ENCODE peak calls at places on chromosomes 7 and 10, in ten cellular contexts. S, B, J, P, Y, F, L, K, E and N are unnamed samples. For H3K4me1 and H3K36me3, the result is how much of the 10 kb centered on the place peaks cover.

GRCh38 chr10:116430288-116430687 is 2.6 kb downstream of the PNLIPRP3 start:
- DNase-seq in L (no peak), B (no peak), P (no peak), K (no peak), F (no peak), S (no peak), J (no peak), Y (no peak), E (no peak), N (no peak)

GRCh38 chr10:124174071-124174566 is 80.7 kb upstream of the CHST15 start:
- DNase-seq in J (peak), E (no peak), F (no peak), L (no peak), B (no peak), Y (no peak), K (no peak), S (peak), P (peak), N (no peak)

GRCh38 chr7:100944138-100944537 is 5.2 kb upstream of the MUC3A start:
- DNase-seq in K (no peak), B (no peak), E (no peak), S (no peak), J (no peak), Y (no peak), L (no peak), P (no peak), F (no peak), N (no peak)

GRCh38 chr7:80552304-80552703 is 40.4 kb upstream of the GNAT3 start:
- DNase-seq in E (peak), K (no peak), P (no peak), L (no peak), J (no peak), Y (no peak), F (no peak), S (no peak), B (no peak), N (no peak)

GRCh38 chr7:91280604-91281003 is 16.4 kb downstream of the FZD1 start:
- DNase-seq in S (no peak), K (no peak), L (no peak), J (no peak), F (no peak), B (no peak), Y (no peak), E (peak), P (no peak), N (no peak)

GRCh38 chr10:50063100-50063499 is 4.7 kb upstream of the WASHC2A start:
- DNase-seq in S (no peak), F (peak), E (no peak), L (no peak), B (no peak), K (no peak), P (peak), Y (no peak), J (no peak), N (no peak)

GRCh38 chr7:131057015-131057518 is 270.6 kb upstream of the MKLN1 start:
- DNase-seq in B (no peak), P (no peak), K (no peak), L (no peak), F (no peak), Y (no peak), E (peak), J (no peak), S (no peak), N (no peak)

GRCh38 chr10:88974446-88975376 is 15.9 kb upstream of the FAS start:
- DNase-seq in E (peak), S (no peak), J (no peak), K (no peak), B (no peak), L (no peak), P (no peak), F (no peak), Y (no peak), N (peak)

GRCh38 chr7:156234666-156235494 is 405.7 kb upstream of the RNF32 start:
- DNase-seq in Y (no peak), E (no peak), J (peak), L (no peak), P (peak), B (no peak), F (no peak), S (no peak), K (no peak), N (no peak)

GRCh38 chr7:152341039-152341913 is 94.5 kb downstream of the KMT2C start:
- DNase-seq in Y (no peak), S (peak), B (no peak), J (no peak), L (no peak), K (peak), P (peak), F (peak), E (peak), N (peak)

GRCh38 chr7:134520130-134520529 is 7.2 kb upstream of the AKR1B10 start:
- DNase-seq in Y (no peak), B (no peak), F (no peak), K (no peak), J (no peak), P (no peak), E (peak), S (no peak), L (no peak), N (no peak)

GRCh38 chr7:106731207-106731606 is 70.2 kb upstream of the CCDC71L start:
- DNase-seq in Y (no peak), K (no peak), E (no peak), S (no peak), J (no peak), F (no peak), B (no peak), P (no peak), L (no peak), N (peak)

GRCh38 chr7:66779669-66780408 is 39.3 kb downstream of the RABGEF1 start:
- DNase-seq in B (no peak), J (no peak), L (no peak), P (no peak), K (no peak), Y (no peak), E (peak), S (no peak), F (no peak), N (no peak)

GRCh38 chr7:95811846-95812445 is 39.6 kb downstream of the DYNC1I1 start:
- DNase-seq in F (no peak), B (no peak), L (no peak), Y (no peak), S (no peak), P (no peak), E (no peak), K (no peak), J (no peak), N (no peak)

GRCh38 chr10:91493313-91493712 is 83.2 kb downstream of the HECTD2 start:
- DNase-seq in S (no peak), L (no peak), Y (no peak), E (peak), K (no peak), B (no peak), J (no peak), P (no peak), F (peak), N (peak)

GRCh38 chr10:99598781-99599481 is 21.3 kb downstream of the SLC25A28 start:
- DNase-seq in K (no peak), Y (no peak), P (peak), L (no peak), J (no peak), E (no peak), F (no peak), B (no peak), S (no peak), N (no peak)

GRCh38 chr10:61943699-61944444 is 42.4 kb downstream of the ARID5B start:
- DNase-seq in Y (no peak), S (no peak), P (no peak), L (no peak), E (peak), F (no peak), B (no peak), J (no peak), K (no peak), N (no peak)

GRCh38 chr10:132745511-132745910 is 40.4 kb downstream of the NKX6-2 start:
- DNase-seq in B (no peak), Y (no peak), S (no peak), E (no peak), F (no peak), K (no peak), J (no peak), P (no peak), L (no peak), N (no peak)

GRCh38 chr10:24363070-24363469 is 154.1 kb downstream of the KIAA1217 start:
- DNase-seq in E (peak), S (no peak), P (no peak), K (no peak), F (no peak), L (no peak), J (no peak), B (no peak), Y (no peak), N (peak)

GRCh38 chr10:33347227-33347626 is 12.8 kb upstream of the NRP1 start:
- DNase-seq in P (no peak), J (no peak), B (no peak), Y (no peak), E (peak), L (no peak), F (no peak), S (no peak), K (no peak), N (no peak)

GRCh38 chr7:68770649-68771048 is 827.6 kb upstream of the AUTS2 start:
- DNase-seq in K (no peak), P (no peak), B (no peak), Y (no peak), E (no peak), F (no peak), S (peak), J (no peak), L (peak), N (peak)

GRCh38 chr7:70787772-70788171 is 344.2 kb upstream of the GALNT17 start:
- DNase-seq in Y (no peak), K (no peak), S (no peak), F (no peak), L (no peak), E (no peak), P (no peak), B (no peak), J (no peak), N (no peak)

GRCh38 chr7:155227788-155228458 is 69.8 kb upstream of the INSIG1 start:
- DNase-seq in Y (no peak), J (no peak), F (peak), E (no peak), K (no peak), S (no peak), L (no peak), B (no peak), P (peak), N (no peak)

GRCh38 chr10:105797234-105797890 is 1156.3 kb downstream of the SORCS3 start:
- DNase-seq in E (no peak), Y (no peak), K (no peak), L (no peak), J (no peak), P (no peak), B (no peak), S (peak), F (peak), N (peak)

GRCh38 chr7:81186691-81187090 is 267.8 kb upstream of the SEMA3C start:
- DNase-seq in B (no peak), E (peak), J (no peak), F (no peak), P (no peak), K (no peak), L (no peak), S (no peak), Y (no peak), N (no peak)

GRCh38 chr7:122988333-122988732 is 7.2 kb downstream of the TAS2R16 start:
- DNase-seq in S (no peak), K (no peak), L (no peak), F (no peak), P (no peak), E (no peak), B (no peak), Y (no peak), J (no peak), N (no peak)

GRCh38 chr10:117226813-117227451 is 14.0 kb upstream of the SLC18A2 start:
- DNase-seq in J (no peak), B (no peak), L (no peak), F (peak), P (peak), K (peak), Y (peak), S (no peak), E (no peak), N (peak)

GRCh38 chr7:16644987-16645592 is 464 bp downstream of the ANKMY2 start:
- DNase-seq in F (peak), J (no peak), L (peak), S (peak), Y (peak), K (peak), B (peak), P (no peak), E (no peak), N (peak)

GRCh38 chr7:25844109-25844915 is 307.7 kb upstream of the NFE2L3 start:
- DNase-seq in E (no peak), P (no peak), J (no peak), Y (no peak), K (no peak), S (no peak), B (no peak), L (no peak), F (no peak), N (no peak)

DNA sequence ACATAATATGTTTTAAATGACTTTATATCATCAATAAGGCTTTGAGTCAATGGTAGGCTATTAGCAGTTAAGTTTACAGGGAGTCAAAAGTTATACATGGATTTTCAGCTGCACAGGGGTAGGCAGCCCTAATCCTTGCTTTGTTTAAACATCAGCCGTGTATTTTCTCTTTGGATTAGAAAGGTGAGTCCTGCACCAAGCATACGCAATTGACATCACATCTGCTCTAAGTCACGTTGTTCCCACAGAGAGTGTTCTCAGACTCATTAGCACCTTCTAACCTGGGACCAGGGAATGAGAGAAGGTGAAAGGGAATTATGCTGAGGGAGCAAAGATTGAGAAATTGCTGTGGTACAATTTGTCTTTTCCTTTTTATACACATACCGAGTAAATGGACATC is 148.6 kb upstream of the ZNF804B start:
- DNase-seq in K (no peak), L (no peak), E (no peak), B (no peak), Y (no peak), P (no peak), F (no peak), J (no peak), S (no peak), N (no peak)
- H3K4me1 ChIP-seq in K (under half), L (under half), E (under half), B (under half), Y (under half), P (under half), F (under half), J (under half), S (under half), N (under half)

GRCh38 chr10:13195016-13195415 is 33.7 kb downstream of the MCM10 start:
- DNase-seq in S (no peak), B (no peak), P (no peak), J (no peak), K (no peak), Y (no peak), E (peak), L (no peak), F (no peak), N (no peak)

GRCh38 chr10:13193637-13194036 is 32.3 kb downstream of the MCM10 start:
- DNase-seq in K (no peak), P (no peak), Y (no peak), B (no peak), S (no peak), J (no peak), L (no peak), F (no peak), E (no peak), N (no peak)

GRCh38 chr10:13188593-13188992 is 27.2 kb downstream of the MCM10 start:
- DNase-seq in S (no peak), K (no peak), Y (no peak), B (no peak), P (no peak), J (no peak), E (no peak), F (no peak), L (no peak), N (no peak)

GRCh38 chr10:13189946-13190345 is 28.6 kb downstream of the MCM10 start:
- DNase-seq in S (no peak), P (no peak), K (no peak), Y (no peak), J (no peak), F (no peak), B (no peak), L (no peak), E (peak), N (peak)

DNA sequence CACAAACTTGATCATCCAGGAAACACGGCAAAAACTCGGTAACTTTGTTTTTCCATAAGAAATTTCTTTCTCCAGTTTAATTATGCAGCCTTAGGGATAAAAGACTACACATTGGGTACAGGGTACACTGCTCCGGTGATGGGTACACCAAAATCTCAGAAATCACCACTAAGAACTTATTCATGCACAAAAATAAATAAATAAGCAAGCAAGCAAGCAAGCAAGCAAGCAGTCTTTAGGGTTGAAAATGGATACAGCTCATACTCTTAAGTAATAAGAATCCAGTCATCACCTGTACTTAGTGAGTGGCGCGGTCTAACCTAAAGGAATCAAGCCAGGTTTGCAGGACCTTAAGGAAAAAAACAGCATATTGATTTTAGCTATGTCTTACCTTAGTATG is 30.0 kb downstream of the MCM10 start:
- DNase-seq in K (no peak), P (no peak), F (no peak), S (no peak), B (no peak), L (no peak), J (no peak), E (no peak), Y (no peak), N (no peak)
- H3K36me3 ChIP-seq in K (under half), P (half or more), F (under half), S (under half), B (under half), L (under half), J (under half), E (under half), Y (under half), N (under half)

GRCh38 chr10:97708167-97708566 is 5.4 kb upstream of the MARVELD1 start:
- DNase-seq in K (no peak), J (no peak), F (no peak), P (no peak), Y (no peak), B (no peak), E (no peak), L (no peak), S (no peak), N (no peak)

GRCh38 chr10:97705006-97705670 is 8.4 kb upstream of the MARVELD1 start:
- DNase-seq in L (no peak), K (no peak), P (no peak), F (no peak), J (no peak), B (no peak), S (no peak), E (no peak), Y (no peak), N (no peak)

GRCh38 chr10:97709746-97710078 is 3.8 kb upstream of the MARVELD1 start:
- DNase-seq in F (no peak), J (no peak), Y (no peak), B (no peak), E (no peak), L (no peak), K (no peak), P (no peak), S (no peak), N (no peak)

GRCh38 chr10:97708976-97709745 is 4.4 kb upstream of the MARVELD1 start:
- DNase-seq in J (no peak), E (peak), L (peak), B (no peak), P (peak), Y (peak), K (peak), F (peak), S (peak), N (peak)

GRCh38 chr10:97707134-97707861 is 6.2 kb upstream of the MARVELD1 start:
- DNase-seq in K (no peak), P (no peak), E (no peak), Y (no peak), B (no peak), F (no peak), L (no peak), S (peak), J (no peak), N (no peak)
- TF ChIP-seq CTCF in K (no peak), P (no peak), E (no peak), Y (no peak), B (no peak), F (no peak), L (no peak), S (no peak), J (no peak), N (no peak)

GRCh38 chr7:111082351-111082750 is 8.6 kb upstream of the LRRN3 start:
- DNase-seq in S (no peak), P (no peak), E (peak), B (no peak), L (no peak), Y (no peak), J (no peak), F (peak), K (no peak), N (no peak)

GRCh38 chr7:111085356-111085755 is 5.6 kb upstream of the LRRN3 start:
- DNase-seq in P (no peak), F (no peak), E (no peak), B (no peak), Y (no peak), K (no peak), L (no peak), S (no peak), J (no peak), N (no peak)

GRCh38 chr7:111080495-111081105 is 10.3 kb upstream of the LRRN3 start:
- DNase-seq in F (no peak), Y (no peak), B (no peak), K (no peak), J (no peak), L (no peak), P (no peak), S (no peak), E (no peak), N (no peak)

GRCh38 chr7:111081553-111081952 is 9.4 kb upstream of the LRRN3 start:
- DNase-seq in S (no peak), E (no peak), B (no peak), F (no peak), P (no peak), L (no peak), K (no peak), J (no peak), Y (no peak), N (no peak)

GRCh38 chr7:111083423-111083822 is 7.5 kb upstream of the LRRN3 start:
- DNase-seq in S (no peak), E (peak), B (no peak), L (no peak), K (no peak), F (no peak), P (no peak), Y (no peak), J (peak), N (peak)
- H3K4me1 ChIP-seq in S (under half), E (under half), B (under half), L (under half), K (under half), F (under half), P (under half), Y (under half), J (half or more), N (under half)

DNA sequence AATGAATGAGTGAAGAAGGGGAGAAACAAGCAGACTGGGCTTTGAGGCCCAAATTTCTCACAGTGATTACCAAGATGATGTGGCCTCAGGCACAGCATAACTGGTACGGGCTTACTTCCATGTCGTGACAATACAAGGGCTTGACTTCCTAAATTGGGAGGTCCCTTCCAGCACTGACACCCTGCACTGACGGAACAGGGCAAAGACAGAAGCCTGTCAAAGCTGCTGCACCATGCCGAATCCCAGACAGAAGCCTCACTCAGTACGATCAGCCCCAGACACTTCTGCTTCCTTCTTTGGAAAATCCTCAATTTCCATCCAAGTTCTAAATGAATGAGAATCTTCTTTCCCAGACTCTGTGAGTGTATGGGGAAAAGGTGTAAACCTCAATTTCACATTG is 51.9 kb downstream of the GNA12 start:
- DNase-seq in J (no peak), L (no peak), S (no peak), P (no peak), K (no peak), Y (no peak), B (no peak), F (no peak), E (no peak), N (no peak)
- H3K36me3 ChIP-seq in J (under half), L (under half), S (under half), P (half or more), K (half or more), Y (under half), B (under half), F (under half), E (half or more), N (under half)

DNA sequence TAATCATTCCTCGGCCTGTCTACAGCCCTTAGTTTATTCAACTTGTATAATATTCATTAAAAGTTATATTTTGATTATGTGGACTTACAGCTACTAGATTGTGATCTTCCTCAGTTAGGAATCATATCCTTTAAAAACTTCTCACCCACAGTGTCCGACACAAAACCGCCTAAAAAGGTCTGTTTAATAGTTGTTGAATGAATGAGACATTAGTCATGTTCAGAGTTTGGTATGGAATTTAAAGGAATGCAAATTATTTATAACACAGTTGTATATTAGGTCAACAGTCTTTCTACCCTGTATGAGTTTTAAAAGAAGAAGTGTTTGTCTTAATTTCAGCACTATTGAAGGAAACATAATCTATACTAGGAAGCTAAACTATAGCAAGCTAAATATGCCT is 390.0 kb downstream of the ARL4A start:
- DNase-seq in E (peak), B (no peak), S (no peak), K (no peak), Y (no peak), F (no peak), L (no peak), J (no peak), P (no peak), N (no peak)
- TF ChIP-seq CTCF in E (no peak), B (no peak), S (no peak), K (no peak), Y (no peak), F (no peak), L (no peak), J (no peak), P (no peak), N (no peak)

GRCh38 chr10:29321656-29322055 is 32.8 kb downstream of the LYZL1 start:
- DNase-seq in P (peak), L (no peak), J (no peak), Y (no peak), K (no peak), F (no peak), E (no peak), B (no peak), S (no peak), N (no peak)
- H3K4me1 ChIP-seq in P (under half), L (half or more), J (under half), Y (under half), K (under half), F (under half), E (under half), B (under half), S (under half), N (half or more)